ENCODE peak calls at places on chromosomes 4 and X, in five cellular contexts. U is testis, Q is K562, L is ovary, E is lower leg skin. C is an unnamed sample.

GRCh38 chrX:131677655-131678628 is 134.1 kb downstream of the OR13H1 start:
- DNase-seq in E (no peak), L (peak; percentile 37), Q (peak; percentile 69), U (peak; percentile 25), C (no peak)

GRCh38 chr4:117623321-117623720 is 411.0 kb upstream of the NDST3 start:
- DNase-seq in U (peak; percentile 20), Q (no peak), L (no peak), E (no peak), C (no peak)

GRCh38 chrX:150258463-150259430 is 104.4 kb upstream of the MAMLD1 start:
- DNase-seq in U (no peak), L (no peak), E (peak; percentile 37), Q (no peak), C (no peak)

GRCh38 chrX:97898798-97899197 is 1015.1 kb downstream of the RPA4 start:
- DNase-seq in U (no peak), L (no peak), E (no peak), Q (no peak), C (no peak)

GRCh38 chrX:155071694-155072215 is 447 bp downstream of the BRCC3 start:
- DNase-seq in L (no peak), U (no peak), Q (no peak), E (no peak), C (no peak)

GRCh38 chr4:69323284-69323683 is 43.0 kb downstream of the UGT2B28 start:
- DNase-seq in U (no peak), L (no peak), Q (no peak), E (no peak), C (no peak)

GRCh38 chr4:96598465-96598864 is 758.6 kb downstream of the PDHA2 start:
- DNase-seq in Q (no peak), L (peak; percentile 28), E (no peak), U (peak; percentile 71), C (no peak)

GRCh38 chr4:38071801-38072567 is 111.8 kb downstream of the PTTG2 start:
- DNase-seq in L (peak; percentile 23), E (no peak), Q (no peak), U (no peak), C (peak; percentile 53)

GRCh38 chr4:147108409-147108808 is 162.7 kb upstream of the TTC29 start:
- DNase-seq in E (no peak), Q (no peak), L (no peak), U (no peak), C (no peak)

GRCh38 chr4:25861951-25862410 is 807 bp downstream of the SEL1L3 start:
- DNase-seq in U (peak; percentile 28), E (no peak), L (no peak), Q (no peak), C (no peak)

GRCh38 chr4:81207793-81208192 is 7.2 kb downstream of the PRKG2 start:
- DNase-seq in Q (no peak), E (no peak), U (no peak), L (no peak), C (no peak)

GRCh38 chr4:122712782-122713181 is 19.7 kb upstream of the BBS12 start:
- DNase-seq in L (no peak), E (no peak), U (no peak), Q (no peak), C (no peak)

GRCh38 chr4:102616661-102617060 is 115.5 kb downstream of the NFKB1 start:
- DNase-seq in L (no peak), E (no peak), U (no peak), Q (no peak), C (no peak)

GRCh38 chr4:120829113-120829831 is 93.3 kb downstream of the PRDM5 start:
- DNase-seq in E (no peak), U (no peak), L (no peak), Q (no peak), C (no peak)

GRCh38 chr4:130110189-130110588 is 1014.2 kb downstream of the C4orf33 start:
- DNase-seq in E (no peak), L (no peak), Q (no peak), U (no peak), C (no peak)

GRCh38 chr4:17313194-17313593 is 198.7 kb downstream of the QDPR start:
- DNase-seq in L (no peak), U (peak; percentile 43), E (no peak), Q (no peak), C (no peak)

GRCh38 chr4:124304936-124305335 is 407.6 kb downstream of the ANKRD50 start:
- DNase-seq in L (no peak), E (no peak), Q (no peak), U (no peak), C (no peak)

GRCh38 chr4:112938461-112939058 is 110.9 kb upstream of the ANK2 start:
- DNase-seq in Q (no peak), E (no peak), L (no peak), U (no peak), C (no peak)

GRCh38 chr4:129804458-129804981 is 708.6 kb downstream of the C4orf33 start:
- DNase-seq in E (no peak), L (no peak), U (no peak), Q (no peak), C (no peak)

GRCh38 chrX:29229802-29230201 is 642.6 kb downstream of the IL1RAPL1 start:
- DNase-seq in L (no peak), U (no peak), Q (no peak), E (no peak), C (no peak)

GRCh38 chrX:2690856-2691542 is at the start of gene CD99:
- DNase-seq in Q (peak; percentile 91), E (peak; percentile 98), U (peak; percentile 96), L (peak; percentile 92), C (peak; percentile 84)

GRCh38 chrX:123962006-123962485 is 540 bp downstream of the STAG2 start:
- DNase-seq in U (no peak), E (no peak), L (no peak), Q (no peak), C (no peak)

GRCh38 chr4:56871357-56871993 is 36.2 kb upstream of the REST start:
- DNase-seq in E (peak; percentile 67), L (no peak), Q (no peak), U (no peak), C (no peak)

GRCh38 chr4:84652478-84652877 is 69.6 kb downstream of the CDS1 start:
- DNase-seq in L (no peak), U (no peak), Q (no peak), E (no peak), C (no peak)

GRCh38 chrX:3271485-3272186 is 74.8 kb downstream of the MXRA5 start:
- DNase-seq in Q (no peak), L (no peak), U (no peak), E (no peak), C (no peak)

GRCh38 chr4:169305651-169306050 is 34.9 kb upstream of the SH3RF1 start:
- DNase-seq in Q (no peak), E (no peak), L (no peak), U (no peak), C (peak; percentile 86)

GRCh38 chr4:140150636-140150885 is 3.4 kb downstream of the MAML3 start:
- DNase-seq in Q (no peak), U (peak; percentile 91), E (peak; percentile 96), L (peak; percentile 91), C (peak; percentile 64)

GRCh38 chr4:144399927-144400326 is 246.0 kb upstream of the HHIP start:
- DNase-seq in L (no peak), Q (no peak), U (no peak), E (no peak), C (no peak)

GRCh38 chr4:10879411-10880110 is 195.0 kb upstream of the CLNK start:
- DNase-seq in U (no peak), Q (no peak), L (no peak), E (no peak), C (no peak)

GRCh38 chr4:170015285-170015684 is 10.9 kb downstream of the MFAP3L start:
- DNase-seq in U (no peak), Q (no peak), E (no peak), L (no peak), C (peak; percentile 19)

GRCh38 chr4:161577604-161578301 is 586.0 kb downstream of the FSTL5 start:
- DNase-seq in E (no peak), Q (no peak), L (no peak), U (no peak), C (no peak)
- TF ChIP-seq POLR2A in E (no peak), Q (no peak), L (no peak), U (no peak), C (no peak)

DNA sequence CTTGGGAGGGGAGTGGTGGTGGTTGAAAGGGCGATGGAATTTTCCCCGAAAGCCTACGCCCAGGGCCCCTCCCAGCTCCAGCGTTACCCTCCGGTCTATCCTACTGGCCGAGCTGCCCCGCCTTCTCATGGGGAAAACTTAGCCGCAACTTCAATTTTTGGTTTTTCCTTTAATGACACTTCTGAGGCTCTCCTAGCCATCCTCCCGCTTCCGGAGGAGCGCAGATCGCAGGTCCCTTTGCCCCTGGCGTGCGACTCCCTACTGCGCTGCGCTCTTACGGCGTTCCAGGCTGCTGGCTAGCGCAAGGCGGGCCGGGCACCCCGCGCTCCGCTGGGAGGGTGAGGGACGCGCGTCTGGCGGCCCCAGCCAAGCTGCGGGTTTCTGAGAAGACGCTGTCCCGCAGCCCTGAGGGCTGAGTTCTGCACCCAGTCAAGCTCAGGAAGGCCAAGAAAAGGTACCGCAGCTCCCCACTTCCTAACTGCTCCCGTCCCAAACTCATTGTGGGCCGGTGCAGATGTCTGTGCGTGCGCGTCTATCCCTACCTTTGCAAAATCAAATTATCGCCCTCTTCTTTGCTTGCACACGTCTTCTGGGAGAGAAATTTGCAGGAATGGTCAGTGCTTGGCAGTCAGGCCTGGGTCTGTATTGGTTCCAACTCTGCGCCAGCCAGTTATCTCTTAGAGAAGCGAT is 533 bp downstream of the IL15 start:
- DNase-seq in Q (no peak), L (peak; percentile 17), E (no peak), U (peak; percentile 18), C (peak; percentile 6)
- TF ChIP-seq POLR2A in Q (no peak), L (no peak), E (no peak), U (no peak), C (no peak)

DNA sequence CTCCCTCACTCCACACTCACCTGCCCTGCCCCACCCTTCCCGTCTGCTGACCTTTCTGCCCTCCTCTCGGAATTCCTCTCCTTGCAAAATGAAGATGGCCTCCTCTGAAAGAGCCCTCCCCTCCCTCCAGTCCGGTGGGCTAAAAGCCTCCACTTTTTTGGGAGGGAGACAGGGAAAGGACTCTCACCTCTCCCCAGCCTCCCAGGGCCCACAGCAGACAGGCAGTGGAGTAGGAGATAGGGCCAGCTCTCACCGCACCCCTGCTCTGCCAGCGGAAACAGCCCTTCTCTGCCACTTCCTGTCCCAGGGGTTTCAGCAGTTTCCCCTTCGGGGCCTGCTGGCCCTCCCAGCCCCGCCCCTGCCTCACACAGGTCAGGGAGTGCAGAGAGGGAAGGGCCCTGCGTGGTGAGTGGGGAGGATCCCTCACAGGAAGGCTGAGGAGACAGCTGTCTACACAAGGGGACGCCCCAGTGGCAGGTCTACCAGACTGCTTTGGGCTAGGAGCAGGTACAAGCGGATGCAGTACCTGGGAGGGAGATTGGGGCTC is 18.2 kb downstream of the ELF4 start:
- DNase-seq in U (no peak), L (no peak), Q (peak; percentile 73), E (peak; percentile 92), C (peak; percentile 31)
- TF ChIP-seq POLR2A in U (no peak), L (no peak), Q (peak; percentile 46), E (no peak), C (no peak)

GRCh38 chr4:185425600-185426352 is at the start of gene UFSP2:
- DNase-seq in E (peak; percentile 98), Q (peak; percentile 93), U (peak; percentile 92), L (peak; percentile 90), C (peak; percentile 84)
- TF ChIP-seq POLR2A in E (no peak), Q (peak; percentile 75), U (peak; percentile 61), L (peak; percentile 89), C (peak; percentile 80)

GRCh38 chr4:39637572-39638357 is 900 bp downstream of the SMIM14 start:
- DNase-seq in Q (peak; percentile 22), U (peak; percentile 77), E (peak; percentile 91), L (peak; percentile 63), C (peak; percentile 53)
- TF ChIP-seq POLR2A in Q (no peak), U (no peak), E (no peak), L (peak; percentile 19), C (no peak)

C was measured in gastrocnemius medialis.